ENCODE peak calls at places on chromosomes 16 and 17, in eight cellular contexts. R is progenitor cell of endocrine pancreas; S is NCI-H460; P is stimulated activated CD4-positive, alpha-beta T cell treated with anti-CD3 and anti-CD28 coated beads, Interleukin-4, amount 100 ng/mL, for 4 hours; L is CD4-positive, CD25-positive, alpha-beta regulatory T cell; N is activated CD4-positive, alpha-beta T cell treated with anti-CD3 and anti-CD28 coated beads, Interleukin-2, amount 50 U/mL, for 1 hour; O is Panc1; Z is SK-N-MC. F is an unnamed sample.

GRCh38 chr16:4407543-4408322 is 8.7 kb downstream of the CORO7 start:
- DNase-seq in Z (no peak), S (no peak), N (no peak), P (no peak), L (no peak), R (no peak), O (no peak), F (peak; percentile 62)

GRCh38 chr17:83194761-83195329 is 115.4 kb downstream of the METRNL start:
- DNase-seq in P (no peak), N (no peak), L (no peak), O (no peak), Z (no peak), R (no peak), S (no peak), F (peak; percentile 93)

GRCh38 chr16:53495325-53495724 is 7.7 kb downstream of the AKTIP start:
- DNase-seq in Z (no peak), P (no peak), N (no peak), R (no peak), S (no peak), O (no peak), L (no peak), F (no peak)

GRCh38 chr16:88381820-88382451 is 823 bp upstream of the ZNF469 start:
- DNase-seq in S (no peak), N (no peak), O (no peak), L (no peak), P (no peak), R (no peak), Z (no peak), F (no peak)

GRCh38 chr17:37083461-37083860 is 134.7 kb downstream of the AATF start:
- DNase-seq in O (no peak), Z (no peak), L (no peak), N (no peak), S (no peak), R (no peak), P (no peak), F (no peak)

GRCh38 chr16:52193441-52193840 is 353.5 kb downstream of the TOX3 start:
- DNase-seq in L (no peak), P (no peak), O (no peak), N (no peak), R (no peak), S (no peak), Z (no peak), F (no peak)

GRCh38 chr17:30554839-30555751 is 77.9 kb downstream of the GOSR1 start:
- DNase-seq in P (no peak), O (no peak), N (no peak), Z (no peak), R (no peak), L (no peak), S (peak; percentile 1), F (peak; percentile 18)

GRCh38 chr16:4937782-4938682 is 1.1 kb upstream of the PPL start:
- DNase-seq in N (no peak), R (no peak), P (no peak), Z (no peak), O (no peak), L (no peak), S (no peak), F (no peak)

GRCh38 chr17:260031-260791 is 78.8 kb upstream of the DOC2B start:
- DNase-seq in N (no peak), O (no peak), P (no peak), Z (no peak), S (no peak), R (no peak), L (no peak), F (no peak)

GRCh38 chr17:61249649-61250301 is 149.9 kb upstream of the TBX2 start:
- DNase-seq in N (no peak), P (no peak), S (peak; percentile 28), L (no peak), O (no peak), Z (no peak), R (no peak), F (no peak)

GRCh38 chr16:67767953-67768352 is 38.4 kb downstream of the RANBP10 start:
- DNase-seq in Z (no peak), O (no peak), P (no peak), R (no peak), N (no peak), S (no peak), L (no peak), F (peak; percentile 63)

GRCh38 chr16:5045499-5046115 is 11.9 kb upstream of the NAGPA start:
- DNase-seq in Z (no peak), N (no peak), S (no peak), R (no peak), P (no peak), O (no peak), L (no peak), F (no peak)

GRCh38 chr17:13797863-13798262 is 196.1 kb upstream of the HS3ST3A1 start:
- DNase-seq in P (no peak), R (no peak), Z (no peak), N (no peak), O (no peak), S (no peak), L (no peak), F (no peak)

GRCh38 chr17:75688209-75688771 is 21.2 kb downstream of the SAP30BP start:
- DNase-seq in R (no peak), L (no peak), P (no peak), S (no peak), N (no peak), O (no peak), Z (no peak), F (peak; percentile 48)

GRCh38 chr17:44222112-44222869 is 2.8 kb upstream of the UBTF start:
- DNase-seq in N (peak; percentile 32), P (peak; percentile 43), S (peak; percentile 58), Z (no peak), L (peak; percentile 32), O (no peak), R (no peak), F (peak; percentile 78)

GRCh38 chr17:266219-266618 is 84.8 kb upstream of the DOC2B start:
- DNase-seq in P (no peak), Z (no peak), R (peak; percentile 3), L (no peak), S (no peak), N (no peak), O (no peak), F (no peak)

F was measured in RPMI7951.